ENCODE peak calls at places on chromosomes 5 and 9, in eight cellular contexts. Y is WERI-Rb-1; U is fibroblast of the aortic adventitia; B is CD4-positive, alpha-beta memory T cell; V is AG08395; W is dermis microvascular lymphatic vessel endothelial cell; Q is stimulated activated CD4-positive, alpha-beta T cell treated with anti-CD3 and anti-CD28 coated beads, Interleukin-2, amount 100 ng/mL, for 48 hours; G is mucosa of gallbladder. K is an unnamed sample.

GRCh38 chr9:130835441-130836298 is 616 bp downstream of the ABL1 start:
- DNase-seq in Y (peak), U (peak), B (peak), V (peak), W (peak), Q (peak), G (no peak), K (no peak)

GRCh38 chr9:121281614-121282291 is 13.8 kb downstream of the GSN start:
- DNase-seq in Y (peak), U (peak), B (no peak), V (no peak), W (peak), Q (no peak), G (peak), K (peak)

GRCh38 chr9:136972743-136973142 is 4.6 kb upstream of the PTGDS start:
- DNase-seq in Y (peak), U (no peak), B (no peak), V (no peak), W (no peak), Q (no peak), G (no peak), K (no peak)

GRCh38 chr9:21567926-21568325 is 85.8 kb upstream of the IFNE start:
- DNase-seq in Y (no peak), U (no peak), B (no peak), V (no peak), W (no peak), Q (no peak), G (no peak), K (no peak)

GRCh38 chr9:38087934-38088925 is 19.2 kb upstream of the SHB start:
- DNase-seq in Y (peak), U (peak), B (peak), V (peak), W (peak), Q (peak), G (peak), K (peak)

GRCh38 chr5:139974661-139975060 is 68.4 kb downstream of the NRG2 start:
- DNase-seq in Y (no peak), U (no peak), B (no peak), V (no peak), W (no peak), Q (no peak), G (no peak), K (no peak)

GRCh38 chr5:150637245-150638052 is 3.0 kb upstream of the SYNPO start:
- DNase-seq in Y (no peak), U (peak), B (no peak), V (peak), W (peak), Q (no peak), G (peak), K (peak)

GRCh38 chr5:2204366-2205184 is 321.9 kb upstream of the IRX4 start:
- DNase-seq in Y (no peak), U (no peak), B (no peak), V (no peak), W (no peak), Q (no peak), G (peak), K (no peak)

GRCh38 chr5:40385544-40385943 is 294.2 kb upstream of the PTGER4 start:
- DNase-seq in Y (no peak), U (no peak), B (no peak), V (no peak), W (no peak), Q (no peak), G (no peak), K (no peak)

GRCh38 chr9:114696814-114697544 is 15.0 kb upstream of the TEX48 start:
- DNase-seq in Y (no peak), U (peak), B (no peak), V (peak), W (no peak), Q (peak), G (no peak), K (no peak)

GRCh38 chr9:38026840-38027527 is 42.0 kb downstream of the SHB start:
- DNase-seq in Y (no peak), U (no peak), B (no peak), V (no peak), W (no peak), Q (no peak), G (no peak), K (no peak)

GRCh38 chr5:131163315-131164119 is 1.5 kb downstream of the HINT1 start:
- DNase-seq in Y (no peak), U (peak), B (no peak), V (no peak), W (peak), Q (no peak), G (no peak), K (peak)

GRCh38 chr5:177065480-177065879 is 21.2 kb upstream of the FGFR4 start:
- DNase-seq in Y (no peak), U (no peak), B (no peak), V (no peak), W (no peak), Q (no peak), G (no peak), K (no peak)

GRCh38 chr5:157994271-157994691 is 135.3 kb upstream of the CLINT1 start:
- DNase-seq in Y (no peak), U (no peak), B (peak), V (no peak), W (no peak), Q (no peak), G (no peak), K (no peak)

GRCh38 chr5:151912360-151912759 is 12.3 kb downstream of the GLRA1 start:
- DNase-seq in Y (no peak), U (peak), B (no peak), V (no peak), W (no peak), Q (no peak), G (no peak), K (no peak)

GRCh38 chr9:72524820-72525539 is 3.6 kb downstream of the TMC1 start:
- DNase-seq in Y (no peak), U (peak), B (no peak), V (peak), W (peak), Q (no peak), G (peak), K (no peak)

GRCh38 chr9:1155602-1156001 is 105.4 kb downstream of the DMRT2 start:
- DNase-seq in Y (no peak), U (no peak), B (no peak), V (no peak), W (no peak), Q (no peak), G (peak), K (no peak)